ENCODE peak calls at places on chromosomes 2 and 18, in four cellular contexts. D, X, A and W are unnamed samples.

GRCh38 chr2:184598313-184599053 is at the start of gene ZNF804A:
- DNase-seq in D (peak), X (no peak), A (peak), W (peak)

GRCh38 chr2:182715121-182715895 is 749 bp upstream of the DNAJC10 start:
- DNase-seq in D (peak), X (peak), A (no peak), W (peak)

GRCh38 chr2:54558976-54559410 is 102.9 kb downstream of the SPTBN1 start:
- DNase-seq in D (peak), X (no peak), A (no peak), W (peak)

GRCh38 chr2:59726226-59726800 is 827.1 kb downstream of the BCL11A start:
- DNase-seq in D (no peak), X (no peak), A (no peak), W (no peak)

GRCh38 chr2:41879367-41879871 is 168.4 kb upstream of the PKDCC start:
- DNase-seq in D (no peak), X (no peak), A (no peak), W (peak)

GRCh38 chr2:3265981-3266726 is 111.5 kb downstream of the EIPR1 start:
- DNase-seq in D (no peak), X (no peak), A (no peak), W (no peak)

GRCh38 chr2:225334524-225334923 is 65.0 kb upstream of the NYAP2 start:
- DNase-seq in D (no peak), X (no peak), A (no peak), W (peak)

GRCh38 chr2:129741165-129741564 is 238.3 kb upstream of the RAB6C start:
- DNase-seq in D (no peak), X (no peak), A (no peak), W (no peak)

GRCh38 chr2:236127010-236127409 is 41.2 kb downstream of the GBX2 start:
- DNase-seq in D (no peak), X (no peak), A (no peak), W (no peak)

GRCh38 chr18:79605481-79605880 is 74.1 kb upstream of the CTDP1 start:
- DNase-seq in D (no peak), X (no peak), A (peak), W (no peak)

GRCh38 chr2:214410128-214410775 is 602 bp upstream of the VWC2L start:
- DNase-seq in D (peak), X (peak), A (no peak), W (no peak)

GRCh38 chr2:239261336-239261735 is 139.5 kb downstream of the HDAC4 start:
- DNase-seq in D (no peak), X (no peak), A (no peak), W (no peak)

GRCh38 chr2:9112079-9112721 is 94.4 kb upstream of the ASAP2 start:
- DNase-seq in D (peak), X (peak), A (peak), W (no peak)

GRCh38 chr2:19733951-19734425 is 167.8 kb downstream of the TTC32 start:
- DNase-seq in D (peak), X (no peak), A (no peak), W (peak)

GRCh38 chr2:62806231-62806630 is 100.7 kb downstream of the EHBP1 start:
- DNase-seq in D (peak), X (no peak), A (no peak), W (no peak)

GRCh38 chr2:134252092-134252775 is 1.6 kb upstream of the MGAT5 start:
- DNase-seq in D (peak), X (peak), A (no peak), W (peak)

GRCh38 chr18:24176727-24177416 is 38.0 kb downstream of the CABYR start:
- DNase-seq in D (peak), X (peak), A (peak), W (peak)

GRCh38 chr2:20815216-20815615 is 7.7 kb downstream of the LDAH start:
- DNase-seq in D (no peak), X (no peak), A (no peak), W (no peak)